ENCODE peak calls at places on chromosomes 4 and X, in six cellular contexts. E is heart right ventricle; U is spleen; P is fibroblast of lung; D is astrocyte; Q is CD8-positive, alpha-beta T cell. M is an unnamed sample.

GRCh38 chr4:148443550-148444295 is 1.5 kb upstream of the NR3C2 start:
- DNase-seq in E (peak), U (peak), P (peak), D (no peak), Q (no peak), M (peak)

GRCh38 chrX:19825271-19825670 is 62.1 kb downstream of the SH3KBP1 start:
- DNase-seq in E (no peak), U (no peak), P (no peak), D (no peak), Q (no peak), M (no peak)

GRCh38 chr4:94500696-94501095 is 49.0 kb downstream of the PDLIM5 start:
- DNase-seq in E (peak), U (no peak), P (peak), D (no peak), Q (no peak), M (no peak)

GRCh38 chr4:26178874-26179273 is 141.9 kb upstream of the RBPJ start:
- DNase-seq in E (peak), U (no peak), P (no peak), D (no peak), Q (no peak), M (no peak)

GRCh38 chr4:121876070-121876469 is 5.8 kb upstream of the BBS7 start:
- DNase-seq in E (no peak), U (no peak), P (no peak), D (no peak), Q (no peak), M (no peak)

GRCh38 chrX:84363054-84363453 is 139.2 kb downstream of the HDX start:
- DNase-seq in E (no peak), U (no peak), P (peak), D (peak), Q (no peak), M (no peak)

GRCh38 chr4:7146059-7146763 is 46.1 kb upstream of the SORCS2 start:
- DNase-seq in E (no peak), U (no peak), P (no peak), D (no peak), Q (no peak), M (no peak)

GRCh38 chrX:118181030-118181429 is 64.4 kb upstream of the KLHL13 start:
- DNase-seq in E (no peak), U (no peak), P (peak), D (peak), Q (no peak), M (no peak)

GRCh38 chr4:60683357-60683756 is 516.8 kb upstream of the ADGRL3 start:
- DNase-seq in E (no peak), U (no peak), P (peak), D (peak), Q (no peak), M (no peak)

GRCh38 chr4:99117876-99118693 is 26.0 kb downstream of the ADH4 start:
- DNase-seq in E (no peak), U (no peak), P (no peak), D (no peak), Q (no peak), M (no peak)

GRCh38 chr4:132992686-132993085 is 156.4 kb upstream of the PCDH10 start:
- DNase-seq in E (no peak), U (no peak), P (no peak), D (no peak), Q (no peak), M (no peak)

GRCh38 chrX:19889582-19890342 is 2.4 kb upstream of the SH3KBP1 start:
- DNase-seq in E (no peak), U (no peak), P (peak), D (peak), Q (peak), M (no peak)

GRCh38 chr4:83716874-83717273 is 181.0 kb downstream of the GPAT3 start:
- DNase-seq in E (no peak), U (no peak), P (no peak), D (no peak), Q (no peak), M (no peak)

GRCh38 chrX:141641138-141641537 is 51.6 kb downstream of the SPANXA2 start:
- DNase-seq in E (no peak), U (no peak), P (no peak), D (no peak), Q (no peak), M (no peak)

GRCh38 chrX:72540318-72540717 is 32.3 kb downstream of the HDAC8 start:
- DNase-seq in E (no peak), U (no peak), P (peak), D (peak), Q (no peak), M (no peak)

DNA sequence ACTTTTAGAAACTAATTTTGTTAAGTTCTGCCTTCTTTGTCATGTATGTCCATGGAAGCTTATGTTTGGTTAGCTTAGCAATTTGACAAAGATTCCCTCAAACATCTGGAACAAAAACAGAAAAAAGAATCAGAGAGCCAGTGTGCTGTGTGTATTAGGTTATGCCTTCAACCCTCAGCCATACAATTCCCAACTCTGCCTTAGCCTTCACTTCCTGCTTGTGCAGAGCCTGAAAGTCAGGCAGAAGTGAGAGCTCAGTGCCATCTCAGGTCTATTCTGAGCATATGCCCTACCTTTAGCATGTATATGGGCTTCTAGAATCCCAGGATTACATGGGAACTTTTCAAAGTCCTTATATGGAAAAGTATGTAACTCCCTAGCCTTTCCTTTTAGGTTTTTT is 58.2 kb upstream of the STOX2 start:
- DNase-seq in E (no peak), U (no peak), P (no peak), D (no peak), Q (no peak), M (no peak)
- H3K27ac ChIP-seq in E (no peak), U (no peak), P (no peak), D (no peak), Q (no peak), M (no peak)

GRCh38 chr4:130563891-130564418 is 1468.0 kb downstream of the C4orf33 start:
- DNase-seq in E (no peak), U (no peak), P (no peak), D (no peak), Q (no peak), M (no peak)
- H3K4me3 ChIP-seq in E (peak), U (no peak), P (no peak), D (peak), Q (no peak), M (peak)

GRCh38 chr4:182644326-182645050 is 272.7 kb downstream of the DCTD start:
- DNase-seq in E (no peak), U (no peak), P (peak), D (peak), Q (no peak), M (no peak)

GRCh38 chr4:182643801-182644311 is 273.3 kb downstream of the DCTD start:
- DNase-seq in E (peak), U (no peak), P (peak), D (peak), Q (no peak), M (no peak)

GRCh38 chr4:182645511-182645910 is 271.7 kb downstream of the DCTD start:
- DNase-seq in E (no peak), U (no peak), P (peak), D (no peak), Q (no peak), M (no peak)

GRCh38 chr4:182647901-182648300 is 269.3 kb downstream of the DCTD start:
- DNase-seq in E (no peak), U (no peak), P (no peak), D (no peak), Q (no peak), M (no peak)

GRCh38 chr4:182642831-182643230 is 274.4 kb downstream of the DCTD start:
- DNase-seq in E (no peak), U (no peak), P (peak), D (peak), Q (no peak), M (no peak)
- TF ChIP-seq CTCF in E (no peak), U (no peak), P (peak), D (peak), Q (no peak), M (no peak)

GRCh38 chr4:53986062-53986461 is 78.3 kb downstream of the CHIC2 start:
- DNase-seq in E (no peak), U (no peak), P (no peak), D (no peak), Q (no peak), M (no peak)

GRCh38 chr4:53981573-53981972 is 82.8 kb downstream of the CHIC2 start:
- DNase-seq in E (no peak), U (no peak), P (no peak), D (no peak), Q (no peak), M (no peak)

DNA sequence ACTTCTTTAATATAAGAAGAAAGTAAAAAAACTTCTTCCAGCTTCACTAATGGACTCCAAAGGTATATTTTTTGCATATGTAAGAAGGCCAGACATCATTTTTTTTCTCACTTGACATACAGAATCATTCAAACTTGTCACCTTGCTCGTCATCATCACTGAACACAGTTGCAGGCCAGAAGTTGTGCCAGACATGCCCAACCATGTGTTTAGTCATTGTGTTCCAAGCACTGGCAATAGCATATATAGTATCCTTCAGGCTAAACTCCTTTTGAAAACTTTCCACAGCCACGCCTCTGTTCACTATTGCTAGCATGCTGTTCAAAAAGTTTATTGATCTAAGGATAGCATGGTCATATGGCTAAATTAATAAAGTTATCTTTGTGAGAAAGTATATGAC is 83.3 kb downstream of the CHIC2 start:
- DNase-seq in E (no peak), U (no peak), P (no peak), D (no peak), Q (no peak), M (no peak)
- H3K27ac ChIP-seq in E (no peak), U (no peak), P (no peak), D (no peak), Q (no peak), M (no peak)

GRCh38 chr4:67573193-67573592 is 14.7 kb downstream of the STAP1 start:
- DNase-seq in E (no peak), U (no peak), P (no peak), D (no peak), Q (no peak), M (no peak)

GRCh38 chr4:67571975-67572374 is 13.4 kb downstream of the STAP1 start:
- DNase-seq in E (no peak), U (no peak), P (no peak), D (no peak), Q (no peak), M (no peak)

GRCh38 chr4:67575889-67576329 is 17.4 kb downstream of the STAP1 start:
- DNase-seq in E (no peak), U (no peak), P (no peak), D (no peak), Q (no peak), M (no peak)

GRCh38 chr4:67576538-67576937 is 18.0 kb downstream of the STAP1 start:
- DNase-seq in E (no peak), U (no peak), P (no peak), D (no peak), Q (no peak), M (no peak)

GRCh38 chr4:67575232-67575888 is 16.8 kb downstream of the STAP1 start:
- DNase-seq in E (no peak), U (no peak), P (no peak), D (no peak), Q (no peak), M (no peak)
- H3K4me3 ChIP-seq in E (no peak), U (no peak), P (no peak), D (no peak), Q (no peak), M (no peak)

GRCh38 chrX:105134273-105134672 is 86.2 kb downstream of the TEX13A start:
- DNase-seq in E (no peak), U (no peak), P (no peak), D (no peak), Q (no peak), M (no peak)
- TF ChIP-seq CTCF in E (no peak), U (no peak), P (no peak), D (no peak), Q (no peak), M (no peak)

DNA sequence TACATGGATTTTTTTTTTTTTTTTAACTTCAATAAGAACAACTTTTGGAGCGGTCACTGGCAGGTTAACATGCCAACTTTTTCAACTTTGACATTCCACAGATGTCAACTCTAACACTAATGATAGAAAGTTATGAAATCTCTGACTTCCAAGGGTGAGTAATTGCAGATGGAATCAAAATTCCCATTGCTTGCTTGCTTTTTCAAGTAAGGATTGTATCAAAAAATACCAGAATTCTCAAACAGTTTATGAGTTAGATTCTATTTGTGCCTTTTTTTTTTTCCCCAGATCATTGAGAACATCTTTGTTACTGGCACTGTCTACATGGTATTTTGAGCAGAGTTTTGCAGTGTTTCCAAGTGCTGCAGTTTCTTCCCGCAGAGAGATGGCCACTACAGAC is 50.3 kb upstream of the OTUD4 start:
- DNase-seq in E (no peak), U (no peak), P (peak), D (peak), Q (no peak), M (no peak)
- H3K27ac ChIP-seq in E (no peak), U (no peak), P (no peak), D (no peak), Q (no peak), M (no peak)

GRCh38 chr4:790466-790820 is 35.5 kb downstream of the CPLX1 start:
- DNase-seq in E (no peak), U (no peak), P (no peak), D (no peak), Q (no peak), M (no peak)

GRCh38 chr4:791201-791865 is 34.6 kb downstream of the CPLX1 start:
- DNase-seq in E (no peak), U (no peak), P (no peak), D (no peak), Q (no peak), M (peak)

GRCh38 chr4:792729-793108 is 33.2 kb downstream of the CPLX1 start:
- DNase-seq in E (no peak), U (no peak), P (no peak), D (no peak), Q (no peak), M (peak)

GRCh38 chr4:793109-793861 is 32.6 kb downstream of the CPLX1 start:
- DNase-seq in E (no peak), U (no peak), P (no peak), D (no peak), Q (no peak), M (no peak)

DNA sequence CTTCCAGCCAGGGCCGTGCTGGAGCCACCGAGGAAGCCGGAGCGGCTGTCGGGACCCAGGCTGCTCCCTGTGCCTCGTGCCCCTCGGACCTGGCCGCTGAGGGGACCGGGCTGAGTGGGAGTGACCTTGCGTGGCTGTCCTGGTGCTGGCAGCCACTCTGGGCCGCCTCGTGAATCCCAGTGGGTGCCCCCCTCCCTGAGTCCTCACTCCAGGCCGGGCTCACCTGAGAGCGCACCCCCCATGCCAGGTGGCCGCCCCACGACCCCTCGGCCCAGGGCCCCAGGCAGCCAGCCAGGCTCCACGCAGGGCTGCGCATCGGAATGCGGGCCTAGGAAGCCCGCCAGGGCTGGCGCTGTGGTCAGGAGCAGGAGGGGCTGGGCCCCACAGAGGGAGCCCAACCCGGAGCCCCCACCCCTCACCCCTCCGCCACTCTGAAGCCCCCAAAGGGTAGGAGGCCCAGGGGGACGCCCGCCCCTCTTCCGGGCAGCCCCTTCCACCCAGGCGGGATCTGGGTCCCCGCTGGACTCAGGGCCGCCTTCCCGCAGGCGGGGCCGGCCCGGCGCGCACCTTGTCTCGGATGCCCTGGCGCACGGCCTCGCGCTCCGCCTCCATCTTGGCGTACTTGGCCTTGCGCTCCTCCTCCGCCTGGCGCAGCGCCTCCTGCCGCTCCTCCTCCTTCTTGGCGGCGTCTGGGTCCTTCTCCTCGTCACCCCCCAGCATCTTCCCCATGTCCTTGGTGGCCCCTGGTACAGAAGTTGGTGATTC is 33.9 kb downstream of the CPLX1 start:
- DNase-seq in E (no peak), U (no peak), P (peak), D (no peak), Q (no peak), M (no peak)
- H3K4me3 ChIP-seq in E (peak), U (no peak), P (no peak), D (peak), Q (peak), M (peak)